ENCODE peak calls at places on chromosomes 3 and 15, in seven cellular contexts. L, B, Z, U, J, Q and X are unnamed samples.

GRCh38 chr3:149879872-149880271 is 66.9 kb downstream of the RNF13 start:
- DNase-seq in L (peak), B (peak), Z (peak), U (peak), J (peak), Q (peak), X (peak)

GRCh38 chr3:135784557-135784956 is 181.0 kb upstream of the PPP2R3A start:
- DNase-seq in L (no peak), B (no peak), Z (no peak), U (no peak), J (no peak), Q (peak), X (no peak)

GRCh38 chr3:172280406-172281051 is 167.7 kb downstream of the GHSR start:
- DNase-seq in L (peak), B (no peak), Z (no peak), U (no peak), J (no peak), Q (no peak), X (no peak)

GRCh38 chr3:113405180-113405579 is 36.1 kb downstream of the CFAP44 start:
- DNase-seq in L (peak), B (no peak), Z (no peak), U (no peak), J (no peak), Q (no peak), X (no peak)

GRCh38 chr15:90886291-90886614 is 1.9 kb downstream of the FES start:
- DNase-seq in L (no peak), B (no peak), Z (no peak), U (no peak), J (no peak), Q (no peak), X (no peak)

GRCh38 chr3:66904816-66905543 is 93.1 kb upstream of the KBTBD8 start:
- DNase-seq in L (no peak), B (no peak), Z (no peak), U (no peak), J (no peak), Q (peak), X (no peak)

GRCh38 chr3:177626014-177626413 is 428.7 kb upstream of the TBL1XR1 start:
- DNase-seq in L (no peak), B (no peak), Z (no peak), U (no peak), J (no peak), Q (no peak), X (no peak)

GRCh38 chr3:127144631-127145030 is 48.3 kb upstream of the PRR23E start:
- DNase-seq in L (no peak), B (no peak), Z (no peak), U (no peak), J (no peak), Q (no peak), X (peak)

GRCh38 chr3:133927543-133928066 is 31.9 kb upstream of the RAB6B start:
- DNase-seq in L (peak), B (peak), Z (peak), U (peak), J (no peak), Q (no peak), X (no peak)

GRCh38 chr3:188053710-188054379 is 100.1 kb upstream of the LPP start:
- DNase-seq in L (no peak), B (no peak), Z (no peak), U (no peak), J (no peak), Q (no peak), X (no peak)

GRCh38 chr15:74377831-74378766 is 10.7 kb upstream of the CYP11A1 start:
- DNase-seq in L (no peak), B (no peak), Z (no peak), U (no peak), J (no peak), Q (no peak), X (peak)

GRCh38 chr3:132911741-132912415 is 126.3 kb upstream of the TMEM108 start:
- DNase-seq in L (no peak), B (no peak), Z (no peak), U (no peak), J (no peak), Q (no peak), X (no peak)

GRCh38 chr15:31303434-31304073 is 23.1 kb upstream of the KLF13 start:
- DNase-seq in L (no peak), B (peak), Z (peak), U (peak), J (no peak), Q (no peak), X (peak)

GRCh38 chr3:151827816-151828215 is 13.9 kb downstream of the AADAC start:
- DNase-seq in L (no peak), B (no peak), Z (no peak), U (no peak), J (no peak), Q (no peak), X (no peak)

GRCh38 chr15:43133429-43134156 is at the start of gene TMEM62:
- DNase-seq in L (peak), B (peak), Z (peak), U (peak), J (peak), Q (peak), X (peak)

GRCh38 chr15:90266485-90266884 is 1.0 kb downstream of the NGRN start:
- DNase-seq in L (no peak), B (peak), Z (no peak), U (peak), J (no peak), Q (peak), X (no peak)

GRCh38 chr3:169526246-169526645 is 137.3 kb downstream of the MECOM start:
- DNase-seq in L (peak), B (no peak), Z (no peak), U (no peak), J (no peak), Q (no peak), X (no peak)

GRCh38 chr3:4977889-4978258 is 1.4 kb upstream of the BHLHE40 start:
- DNase-seq in L (no peak), B (no peak), Z (no peak), U (no peak), J (no peak), Q (no peak), X (no peak)

GRCh38 chr3:28077566-28077965 is 163.9 kb upstream of the CMC1 start:
- DNase-seq in L (peak), B (no peak), Z (no peak), U (no peak), J (no peak), Q (no peak), X (no peak)

GRCh38 chr15:38688761-38689160 is 124.1 kb upstream of the RASGRP1 start:
- DNase-seq in L (no peak), B (no peak), Z (no peak), U (no peak), J (no peak), Q (no peak), X (no peak)

GRCh38 chr3:43423142-43423541 is 136.8 kb downstream of the SNRK start:
- DNase-seq in L (no peak), B (peak), Z (no peak), U (peak), J (no peak), Q (no peak), X (peak)

GRCh38 chr3:113885050-113885449 is 46.5 kb downstream of the GRAMD1C start:
- DNase-seq in L (no peak), B (no peak), Z (no peak), U (no peak), J (no peak), Q (no peak), X (no peak)

GRCh38 chr3:79351693-79352092 is 416.1 kb downstream of the ROBO1 start:
- DNase-seq in L (no peak), B (no peak), Z (no peak), U (no peak), J (no peak), Q (no peak), X (no peak)
- TF ChIP-seq POLR2AphosphoS5 in L (no peak), B (no peak), Z (no peak), U (no peak), J (no peak), Q (no peak), X (no peak)

GRCh38 chr3:129795596-129795995 is 97.9 kb downstream of the TMCC1 start:
- DNase-seq in L (peak), B (no peak), Z (no peak), U (no peak), J (peak), Q (no peak), X (no peak)

GRCh38 chr3:129794319-129795201 is 99.0 kb downstream of the TMCC1 start:
- DNase-seq in L (peak), B (peak), Z (no peak), U (peak), J (peak), Q (peak), X (peak)

GRCh38 chr3:129796146-129796545 is 97.4 kb downstream of the TMCC1 start:
- DNase-seq in L (no peak), B (no peak), Z (no peak), U (no peak), J (no peak), Q (no peak), X (no peak)

GRCh38 chr3:129793356-129793755 is 100.2 kb downstream of the TMCC1 start:
- DNase-seq in L (peak), B (no peak), Z (no peak), U (no peak), J (no peak), Q (peak), X (no peak)

DNA sequence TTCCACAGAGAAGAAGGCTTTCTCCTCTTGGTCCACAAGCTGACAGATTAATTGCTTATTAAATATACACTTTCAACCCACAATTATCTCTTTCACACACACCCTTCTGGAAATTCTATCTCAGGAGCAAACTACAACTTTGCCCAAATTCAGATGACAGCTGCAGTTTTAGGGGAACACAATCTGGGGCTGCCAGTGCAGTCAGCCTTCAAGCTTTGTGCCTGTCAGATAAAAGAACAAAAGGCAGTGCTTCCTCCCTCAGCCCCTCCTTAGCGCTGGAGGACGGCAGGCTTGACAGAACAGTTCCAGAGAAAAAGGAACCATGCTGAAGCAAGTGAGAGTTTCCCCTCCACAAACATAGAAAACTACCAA is 99.6 kb downstream of the TMCC1 start:
- DNase-seq in L (peak), B (no peak), Z (no peak), U (no peak), J (no peak), Q (peak), X (no peak)
- H3K27ac ChIP-seq in L (peak), B (peak), Z (no peak), U (no peak), J (peak), Q (no peak), X (peak)

GRCh38 chr15:93274276-93274675 is 185.3 kb upstream of the RGMA start:
- DNase-seq in L (no peak), B (no peak), Z (no peak), U (no peak), J (no peak), Q (no peak), X (no peak)
- TF ChIP-seq POLR2AphosphoS5 in L (no peak), B (no peak), Z (no peak), U (no peak), J (no peak), Q (no peak), X (no peak)

GRCh38 chr3:141959921-141960554 is 83.6 kb downstream of the ATP1B3 start:
- DNase-seq in L (no peak), B (no peak), Z (no peak), U (no peak), J (peak), Q (no peak), X (no peak)
- H3K27ac ChIP-seq in L (no peak), B (peak), Z (no peak), U (peak), J (peak), Q (no peak), X (peak)

GRCh38 chr3:159191454-159191853 is 389.6 kb downstream of the MFSD1 start:
- DNase-seq in L (peak), B (no peak), Z (no peak), U (no peak), J (no peak), Q (no peak), X (no peak)

GRCh38 chr3:159187706-159188105 is 385.9 kb downstream of the MFSD1 start:
- DNase-seq in L (no peak), B (no peak), Z (peak), U (no peak), J (no peak), Q (no peak), X (no peak)

GRCh38 chr3:159187232-159187631 is 385.4 kb downstream of the MFSD1 start:
- DNase-seq in L (no peak), B (no peak), Z (no peak), U (peak), J (no peak), Q (no peak), X (no peak)

GRCh38 chr3:159186581-159186980 is 384.7 kb downstream of the MFSD1 start:
- DNase-seq in L (no peak), B (no peak), Z (no peak), U (no peak), J (no peak), Q (no peak), X (no peak)

GRCh38 chr3:159189994-159190669 is 388.3 kb downstream of the MFSD1 start:
- DNase-seq in L (peak), B (no peak), Z (no peak), U (no peak), J (no peak), Q (no peak), X (no peak)
- TF ChIP-seq POLR2AphosphoS5 in L (no peak), B (no peak), Z (no peak), U (no peak), J (no peak), Q (no peak), X (no peak)

GRCh38 chr3:122681294-122682015 is 816 bp downstream of the PARP14 start:
- DNase-seq in L (peak), B (no peak), Z (peak), U (no peak), J (no peak), Q (no peak), X (no peak)
- H3K27ac ChIP-seq in L (no peak), B (peak), Z (peak), U (peak), J (peak), Q (no peak), X (peak)